ENCODE peak calls at places on chromosomes 11 and 22, in seven cellular contexts. P, S, C, B, D, V and T are unnamed samples.

GRCh38 chr11:19821412-19821875 is 108.8 kb downstream of the NAV2 start:
- DNase-seq in P (no peak), S (no peak), C (no peak), B (no peak), D (peak), V (no peak), T (no peak)

GRCh38 chr11:13055200-13055599 is 46.1 kb downstream of the RASSF10 start:
- DNase-seq in P (no peak), S (no peak), C (no peak), B (no peak), D (no peak), V (no peak), T (no peak)

GRCh38 chr11:65084598-65085375 is 765 bp downstream of the ZFPL1 start:
- DNase-seq in P (no peak), S (no peak), C (peak), B (no peak), D (no peak), V (no peak), T (no peak)

GRCh38 chr22:27032121-27032761 is 374.9 kb downstream of the MIAT start:
- DNase-seq in P (no peak), S (no peak), C (peak), B (no peak), D (no peak), V (no peak), T (peak)

GRCh38 chr11:44623321-44623715 is 57.9 kb downstream of the CD82 start:
- DNase-seq in P (no peak), S (no peak), C (no peak), B (no peak), D (no peak), V (peak), T (no peak)

GRCh38 chr11:82802710-82803109 is 69.0 kb upstream of the FAM181B start:
- DNase-seq in P (no peak), S (no peak), C (no peak), B (no peak), D (no peak), V (no peak), T (no peak)

GRCh38 chr11:126415128-126415527 is 59.6 kb downstream of the ST3GAL4 start:
- DNase-seq in P (no peak), S (no peak), C (no peak), B (no peak), D (peak), V (no peak), T (no peak)

GRCh38 chr11:104120493-104121200 is 43.3 kb downstream of the PDGFD start:
- DNase-seq in P (no peak), S (no peak), C (no peak), B (no peak), D (no peak), V (no peak), T (no peak)

GRCh38 chr11:106331163-106331562 is 253.7 kb downstream of the AASDHPPT start:
- DNase-seq in P (peak), S (peak), C (no peak), B (no peak), D (no peak), V (no peak), T (no peak)

GRCh38 chr22:44046485-44047141 is 22.5 kb downstream of the PARVB start:
- DNase-seq in P (no peak), S (no peak), C (no peak), B (no peak), D (no peak), V (no peak), T (no peak)

GRCh38 chr11:91220476-91221202 is 997.8 kb upstream of the CHORDC1 start:
- DNase-seq in P (peak), S (peak), C (no peak), B (no peak), D (no peak), V (no peak), T (no peak)

GRCh38 chr22:49763138-49763537 is 64.5 kb downstream of the BRD1 start:
- DNase-seq in P (no peak), S (no peak), C (no peak), B (no peak), D (no peak), V (peak), T (no peak)

GRCh38 chr11:10878408-10879214 is 20.8 kb upstream of the ZBED5 start:
- DNase-seq in P (peak), S (no peak), C (peak), B (no peak), D (no peak), V (peak), T (peak)

GRCh38 chr11:131465746-131466145 is 95.3 kb downstream of the NTM start:
- DNase-seq in P (no peak), S (no peak), C (peak), B (no peak), D (no peak), V (no peak), T (peak)

GRCh38 chr11:102792604-102793003 is 5.4 kb downstream of the MMP1 start:
- DNase-seq in P (no peak), S (no peak), C (no peak), B (no peak), D (no peak), V (no peak), T (no peak)

GRCh38 chr11:1279674-1280055 is 29.8 kb downstream of the TOLLIP start:
- DNase-seq in P (no peak), S (no peak), C (no peak), B (no peak), D (no peak), V (no peak), T (no peak)

GRCh38 chr11:114081641-114082414 is 22.3 kb downstream of the ZBTB16 start:
- DNase-seq in P (no peak), S (peak), C (no peak), B (no peak), D (no peak), V (no peak), T (no peak)

GRCh38 chr22:35467788-35468187 is 67.8 kb downstream of the MCM5 start:
- DNase-seq in P (no peak), S (peak), C (peak), B (no peak), D (peak), V (no peak), T (peak)

GRCh38 chr11:46865340-46865739 is 19.3 kb upstream of the CKAP5 start:
- DNase-seq in P (no peak), S (peak), C (no peak), B (no peak), D (no peak), V (no peak), T (no peak)

GRCh38 chr11:87019582-87020271 is 18.0 kb upstream of the TMEM135 start:
- DNase-seq in P (no peak), S (no peak), C (no peak), B (no peak), D (no peak), V (no peak), T (no peak)

GRCh38 chr11:13964771-13965074 is 2.2 kb downstream of the SPON1 start:
- DNase-seq in P (no peak), S (no peak), C (no peak), B (no peak), D (no peak), V (no peak), T (no peak)

GRCh38 chr11:86291466-86292262 is 10.4 kb upstream of the HIKESHI start:
- DNase-seq in P (peak), S (peak), C (peak), B (peak), D (no peak), V (peak), T (peak)

GRCh38 chr11:56783448-56784041 is 35.0 kb upstream of the OR9G4 start:
- DNase-seq in P (peak), S (peak), C (peak), B (no peak), D (no peak), V (no peak), T (peak)

GRCh38 chr22:43828711-43829447 is 16.8 kb upstream of the EFCAB6 start:
- DNase-seq in P (no peak), S (peak), C (peak), B (no peak), D (peak), V (peak), T (no peak)

GRCh38 chr11:2914475-2915195 is 14.6 kb downstream of the PHLDA2 start:
- DNase-seq in P (no peak), S (no peak), C (no peak), B (no peak), D (peak), V (no peak), T (no peak)
- TF ChIP-seq CTCF in P (no peak), S (no peak), C (no peak), B (no peak), D (no peak), V (no peak), T (no peak)

GRCh38 chr11:35618497-35619029 is 303 bp downstream of the FJX1 start:
- DNase-seq in P (peak), S (peak), C (peak), B (no peak), D (peak), V (no peak), T (no peak)

GRCh38 chr11:35619754-35620640 is 1.7 kb downstream of the FJX1 start:
- DNase-seq in P (peak), S (peak), C (peak), B (no peak), D (peak), V (no peak), T (peak)

GRCh38 chr11:35617687-35618496 is at the start of gene FJX1:
- DNase-seq in P (peak), S (peak), C (peak), B (no peak), D (peak), V (no peak), T (peak)

GRCh38 chr11:35617316-35617686 is 959 bp upstream of the FJX1 start:
- DNase-seq in P (no peak), S (no peak), C (no peak), B (no peak), D (no peak), V (no peak), T (no peak)

GRCh38 chr11:35619030-35619753 is 932 bp downstream of the FJX1 start:
- DNase-seq in P (peak), S (peak), C (peak), B (no peak), D (peak), V (no peak), T (peak)
- TF ChIP-seq CTCF in P (no peak), S (peak), C (peak), B (no peak), D (no peak), V (peak), T (no peak)

GRCh38 chr11:5476184-5476819 is 12.2 kb upstream of the OR52D1 start:
- DNase-seq in P (peak), S (peak), C (peak), B (peak), D (no peak), V (no peak), T (peak)
- TF ChIP-seq CTCF in P (peak), S (peak), C (peak), B (peak), D (peak), V (peak), T (peak)

GRCh38 chr11:115926601-115927000 is 422.4 kb upstream of the CADM1 start:
- DNase-seq in P (no peak), S (no peak), C (no peak), B (no peak), D (no peak), V (no peak), T (no peak)
- TF ChIP-seq CTCF in P (no peak), S (no peak), C (no peak), B (no peak), D (no peak), V (no peak), T (no peak)

GRCh38 chr11:130070829-130071205 is 1.1 kb downstream of the APLP2 start:
- DNase-seq in P (peak), S (peak), C (peak), B (no peak), D (peak), V (no peak), T (no peak)
- TF ChIP-seq CTCF in P (no peak), S (no peak), C (no peak), B (no peak), D (no peak), V (no peak), T (no peak)

GRCh38 chr22:19482297-19482696 is 2.6 kb downstream of the CDC45 start:
- DNase-seq in P (no peak), S (no peak), C (no peak), B (no peak), D (no peak), V (no peak), T (no peak)
- TF ChIP-seq CTCF in P (no peak), S (no peak), C (no peak), B (no peak), D (no peak), V (no peak), T (no peak)

DNA sequence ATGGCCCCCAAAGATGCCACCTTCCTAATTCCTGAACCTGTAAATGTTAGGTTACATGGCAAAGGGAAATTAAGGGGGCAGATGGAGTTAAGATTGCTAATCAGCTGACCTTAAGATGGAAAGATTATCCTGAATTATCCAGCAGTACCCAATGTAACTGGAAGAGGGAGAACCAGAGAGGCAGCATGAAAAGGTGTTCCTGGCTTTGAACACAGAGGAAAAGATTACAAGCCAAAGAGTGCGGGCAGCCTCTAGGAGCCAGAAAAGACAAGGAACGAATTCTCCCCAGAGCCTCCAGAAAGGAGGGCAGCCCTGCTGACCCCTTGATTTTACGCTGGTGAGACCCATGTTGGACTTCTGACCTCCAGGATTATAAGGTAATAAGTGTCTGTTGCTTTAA is 15.1 kb upstream of the THRSP start:
- DNase-seq in P (no peak), S (no peak), C (peak), B (no peak), D (no peak), V (no peak), T (no peak)
- TF ChIP-seq CTCF in P (no peak), S (no peak), C (no peak), B (no peak), D (no peak), V (no peak), T (no peak)